ENCODE peak calls at places on chromosomes 6 and 20, in five cellular contexts. B is dorsolateral prefrontal cortex; R is ovary; T is progenitor cell of endocrine pancreas; A is stimulated activated CD8-positive, alpha-beta memory T cell treated with anti-CD3 and anti-CD28 coated beads, Interleukin-2, amount 100 ng/mL, for 1 hour. F is an unnamed sample.

GRCh38 chr20:56554869-56555268 is 21.8 kb downstream of the FAM209B start:
- DNase-seq in B (no peak), R (no peak), T (no peak), A (no peak), F (no peak)

GRCh38 chr6:73503027-73503772 is 17.6 kb downstream of the EEF1A1 start:
- DNase-seq in B (no peak), R (no peak), T (no peak), A (no peak), F (no peak)

GRCh38 chr20:5491463-5491862 is 174.7 kb upstream of the PROKR2 start:
- DNase-seq in B (no peak), R (no peak), T (no peak), A (no peak), F (no peak)

GRCh38 chr6:89045585-89045984 is 35.0 kb upstream of the PNRC1 start:
- DNase-seq in B (no peak), R (no peak), T (no peak), A (no peak), F (no peak)

GRCh38 chr6:41455410-41455809 is 90.8 kb upstream of the FOXP4 start:
- DNase-seq in B (no peak), R (no peak), T (no peak), A (no peak), F (no peak)

GRCh38 chr20:49411221-49411925 is 71.1 kb downstream of the KCNB1 start:
- DNase-seq in B (no peak), R (no peak), T (no peak), A (no peak), F (no peak)

GRCh38 chr20:19784511-19785172 is 26.6 kb downstream of the RIN2 start:
- DNase-seq in B (no peak), R (peak), T (no peak), A (no peak), F (peak)

GRCh38 chr20:37669062-37669772 is 24.6 kb upstream of the CTNNBL1 start:
- DNase-seq in B (no peak), R (no peak), T (no peak), A (no peak), F (no peak)

GRCh38 chr6:7134999-7135735 is 27.4 kb downstream of the RREB1 start:
- DNase-seq in B (no peak), R (no peak), T (no peak), A (no peak), F (no peak)

GRCh38 chr6:22888147-22888831 is 318.9 kb downstream of the HDGFL1 start:
- DNase-seq in B (no peak), R (no peak), T (no peak), A (no peak), F (no peak)

F was measured in neural crest cell.